ENCODE peak calls at places on chromosomes 2 and 18, in eight cellular contexts. E is AG10803, J is BE2C, O is K562, S is lung, D is A549, H is transverse colon, V is IMR-90. M is an unnamed sample.

GRCh38 chr2:233792720-233793119 is 14.6 kb downstream of the MROH2A start:
- DNase-seq in E (no peak), J (no peak), O (no peak), S (no peak), D (no peak), H (no peak), V (no peak), M (no peak)

GRCh38 chr2:30403592-30404353 is 43.3 kb upstream of the LCLAT1 start:
- DNase-seq in E (peak; percentile 49), J (no peak), O (no peak), S (no peak), D (no peak), H (no peak), V (no peak), M (no peak)

GRCh38 chr2:96407041-96407918 is 71.7 kb downstream of the NCAPH start:
- DNase-seq in E (peak; percentile 81), J (peak; percentile 40), O (peak; percentile 66), S (peak; percentile 61), D (peak; percentile 87), H (peak; percentile 71), V (peak; percentile 79), M (peak; percentile 87)

GRCh38 chr2:88108796-88109195 is 19.1 kb downstream of the FABP1 start:
- DNase-seq in E (no peak), J (no peak), O (no peak), S (no peak), D (no peak), H (no peak), V (no peak), M (no peak)

GRCh38 chr2:121828281-121828731 is 72.9 kb downstream of the TSN start:
- DNase-seq in E (peak; percentile 11), J (no peak), O (no peak), S (no peak), D (no peak), H (no peak), V (no peak), M (no peak)

GRCh38 chr2:72183466-72183865 is 35.8 kb upstream of the CYP26B1 start:
- DNase-seq in E (no peak), J (no peak), O (no peak), S (no peak), D (no peak), H (no peak), V (no peak), M (no peak)

GRCh38 chr2:237867465-237867864 is 8.0 kb downstream of the RAMP1 start:
- DNase-seq in E (no peak), J (no peak), O (no peak), S (no peak), D (no peak), H (no peak), V (no peak), M (no peak)

GRCh38 chr2:2229898-2230817 is 100.9 kb downstream of the MYT1L start:
- DNase-seq in E (peak; percentile 24), J (peak; percentile 70), O (no peak), S (no peak), D (peak; percentile 12), H (no peak), V (no peak), M (no peak)

GRCh38 chr2:36611316-36611990 is 13.5 kb upstream of the FEZ2 start:
- DNase-seq in E (no peak), J (no peak), O (no peak), S (no peak), D (no peak), H (no peak), V (no peak), M (no peak)

GRCh38 chr2:159010340-159010739 is 41.9 kb downstream of the TANC1 start:
- DNase-seq in E (peak; percentile 67), J (peak; percentile 37), O (no peak), S (no peak), D (peak; percentile 47), H (no peak), V (peak; percentile 80), M (peak; percentile 63)

GRCh38 chr2:68565273-68565672 is 78.1 kb upstream of the PROKR1 start:
- DNase-seq in E (no peak), J (no peak), O (no peak), S (no peak), D (no peak), H (no peak), V (no peak), M (no peak)

GRCh38 chr18:2883137-2883671 is 36.4 kb downstream of the EMILIN2 start:
- DNase-seq in E (no peak), J (no peak), O (no peak), S (peak; percentile 27), D (no peak), H (peak; percentile 19), V (no peak), M (no peak)

GRCh38 chr2:47725808-47726207 is 57.1 kb upstream of the MSH6 start:
- DNase-seq in E (no peak), J (no peak), O (no peak), S (no peak), D (no peak), H (no peak), V (no peak), M (peak; percentile 13)

GRCh38 chr2:64646007-64646880 is 7.5 kb downstream of the SERTAD2 start:
- DNase-seq in E (peak; percentile 68), J (peak; percentile 74), O (no peak), S (peak; percentile 81), D (peak; percentile 83), H (peak; percentile 92), V (peak; percentile 69), M (peak; percentile 85)

GRCh38 chr2:222174450-222174849 is 124.3 kb downstream of the PAX3 start:
- DNase-seq in E (no peak), J (no peak), O (no peak), S (no peak), D (no peak), H (no peak), V (no peak), M (no peak)

GRCh38 chr2:147739531-147739930 is 105.3 kb upstream of the ACVR2A start:
- DNase-seq in E (no peak), J (no peak), O (no peak), S (no peak), D (no peak), H (no peak), V (no peak), M (peak; percentile 4)

GRCh38 chr2:215357660-215358059 is 45.8 kb downstream of the ATIC start:
- DNase-seq in E (peak; percentile 57), J (no peak), O (no peak), S (no peak), D (no peak), H (no peak), V (peak; percentile 54), M (peak; percentile 56)

GRCh38 chr2:215356334-215356947 is 44.6 kb downstream of the ATIC start:
- DNase-seq in E (no peak), J (no peak), O (no peak), S (no peak), D (no peak), H (no peak), V (no peak), M (no peak)

GRCh38 chr2:215355801-215356200 is 43.9 kb downstream of the ATIC start:
- DNase-seq in E (peak; percentile 71), J (no peak), O (no peak), S (no peak), D (no peak), H (no peak), V (peak; percentile 65), M (peak; percentile 73)

GRCh38 chr2:215358312-215358845 is 46.5 kb downstream of the ATIC start:
- DNase-seq in E (peak; percentile 56), J (no peak), O (no peak), S (no peak), D (no peak), H (no peak), V (peak; percentile 52), M (peak; percentile 58)

GRCh38 chr2:215356948-215357461 is 45.1 kb downstream of the ATIC start:
- DNase-seq in E (peak; percentile 78), J (no peak), O (no peak), S (no peak), D (no peak), H (no peak), V (peak; percentile 65), M (peak; percentile 72)
- H3K4me3 ChIP-seq in E (no peak overlapping the region), J (no peak overlapping the region), O (no peak overlapping the region), S (no peak overlapping the region), D (no peak overlapping the region), H (no peak overlapping the region), V (no peak overlapping the region), M (no peak overlapping the region)

DNA sequence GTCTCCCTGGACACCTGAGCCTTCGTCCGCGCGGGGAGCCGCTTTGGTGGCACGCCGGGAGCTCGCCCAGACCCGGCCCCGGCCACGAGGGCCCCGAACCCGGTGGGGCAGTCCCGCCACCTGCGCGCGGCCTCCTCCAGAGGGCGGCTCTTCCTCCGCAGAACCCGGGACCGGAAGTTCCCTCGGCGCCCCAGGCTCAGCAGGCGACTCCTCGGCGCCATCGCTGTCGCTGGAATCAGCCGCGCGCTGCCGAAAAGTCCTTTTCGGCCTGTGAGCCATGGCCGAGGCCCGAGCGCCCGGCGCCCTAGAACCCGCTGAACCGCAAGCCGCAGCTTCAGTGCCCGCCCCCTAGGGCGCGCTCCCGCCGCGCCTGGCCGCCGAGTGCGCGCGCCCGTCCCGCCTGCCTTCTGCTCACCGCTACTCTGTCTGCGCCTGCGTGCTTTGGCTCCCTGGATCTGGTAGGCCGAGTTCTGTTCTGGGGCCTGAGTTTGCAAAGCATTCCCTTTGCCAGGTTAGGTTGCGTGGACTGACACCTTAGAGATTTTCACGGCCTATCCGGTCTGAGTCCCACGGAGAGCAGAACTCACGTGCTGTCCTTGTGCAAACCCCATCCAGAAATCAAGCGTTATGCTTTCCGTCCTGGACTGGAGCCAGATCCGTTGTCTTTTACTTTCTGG is at the start of gene GCFC2:
- DNase-seq in E (peak; percentile 86), J (peak; percentile 83), O (peak; percentile 94), S (peak; percentile 86), D (peak; percentile 93), H (peak; percentile 90), V (peak; percentile 84), M (peak; percentile 89)
- TF ChIP-seq CTCF in E (peak; percentile 33), J (peak; percentile 12), O (peak; percentile 39), S (no peak), D (peak; percentile 42), H (peak; percentile 44), V (peak; percentile 39), M (peak; percentile 13)

GRCh38 chr18:31941010-31941809 is 1.7 kb downstream of the TRAPPC8 start:
- DNase-seq in E (no peak), J (no peak), O (no peak), S (no peak), D (no peak), H (no peak), V (no peak), M (no peak)
- H3K4me3 ChIP-seq in E (peak overlapping the region; percentile 78), J (peak overlapping the region; percentile 84), O (peak overlapping the region; percentile 93), S (no peak overlapping the region), D (peak overlapping the region; percentile 65), H (peak overlapping the region; percentile 88), V (peak overlapping the region; percentile 89), M (peak overlapping the region; percentile 95)

DNA sequence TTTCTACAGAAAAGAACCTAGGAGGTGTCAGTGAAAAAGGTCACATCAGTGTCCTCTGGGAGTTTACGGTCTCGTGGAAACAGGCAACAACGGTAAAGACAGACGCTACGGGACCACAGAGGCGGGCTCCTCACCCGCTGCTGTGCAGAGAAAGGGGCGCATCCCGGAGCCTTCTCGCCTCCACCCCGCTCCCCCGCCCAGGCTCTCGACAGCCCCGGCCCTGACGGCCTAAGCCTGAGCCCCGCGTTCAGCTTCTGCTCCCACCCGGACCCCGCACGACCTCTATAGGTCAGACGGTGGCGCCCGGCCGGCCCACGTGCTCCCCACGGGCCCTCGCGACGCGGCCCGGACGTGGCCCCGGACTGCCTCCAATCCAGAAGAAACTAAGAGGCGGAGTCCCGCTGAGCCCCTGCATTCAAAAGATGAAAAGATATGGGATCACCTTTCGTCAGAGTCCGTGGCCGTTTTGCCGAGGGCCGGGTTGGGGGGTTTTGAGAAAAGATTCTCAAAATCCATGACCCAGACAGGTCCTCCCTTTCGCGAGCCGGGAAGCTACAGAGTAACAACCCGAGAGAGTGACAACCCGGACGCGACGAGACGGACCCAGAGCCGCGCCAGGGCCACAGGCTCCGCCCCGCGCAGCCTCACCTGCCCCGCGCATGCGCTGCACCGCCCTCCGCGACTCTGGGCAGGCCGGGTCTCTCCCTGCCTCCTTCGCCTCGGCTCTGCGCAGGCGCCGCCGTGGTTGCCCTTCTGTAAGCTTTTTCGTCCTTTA is at the start of gene ZC3H8:
- DNase-seq in E (peak; percentile 76), J (peak; percentile 91), O (peak; percentile 100), S (peak; percentile 93), D (peak; percentile 90), H (peak; percentile 97), V (peak; percentile 75), M (peak; percentile 88)
- TF ChIP-seq CTCF in E (no peak), J (no peak), O (peak; percentile 13), S (no peak), D (no peak), H (no peak), V (no peak), M (no peak)

M was measured in fibroblast of pulmonary artery.